ENCODE peak calls at places on chromosomes 5 and 9, in five cellular contexts. W is activated T-cell treated with anti-CD3 and anti-CD28 coated beads, Interleukin-2, amount 50 U/mL, for 72 hours; Y is breast epithelium; J is stimulated activated CD4-positive, alpha-beta T cell treated with anti-CD3 and anti-CD28 coated beads, Interleukin-4, amount 100 ng/mL, for 4 hours; B is mucosa of gallbladder. S is an unnamed sample.

GRCh38 chr5:92372766-92373165 is 989.6 kb upstream of the ARRDC3 start:
- DNase-seq in W (no peak), Y (no peak), J (no peak), B (no peak), S (no peak)

GRCh38 chr9:16628421-16628820 is 242.0 kb downstream of the BNC2 start:
- DNase-seq in W (no peak), Y (no peak), J (no peak), B (no peak), S (no peak)

GRCh38 chr9:73153793-73154227 is 2.1 kb downstream of the ANXA1 start:
- DNase-seq in W (no peak), Y (no peak), J (no peak), B (no peak), S (no peak)

GRCh38 chr5:57862471-57863282 is 380.1 kb upstream of the ACTBL2 start:
- DNase-seq in W (no peak), Y (no peak), J (no peak), B (no peak), S (no peak)

GRCh38 chr5:95020382-95020781 is 264.5 kb downstream of the MCTP1 start:
- DNase-seq in W (no peak), Y (no peak), J (no peak), B (no peak), S (no peak)

GRCh38 chr9:77163889-77164288 is 13.4 kb upstream of the VPS13A start:
- DNase-seq in W (no peak), Y (no peak), J (no peak), B (peak; percentile 27), S (no peak)

GRCh38 chr5:128427901-128428300 is 110.1 kb downstream of the FBN2 start:
- DNase-seq in W (no peak), Y (no peak), J (no peak), B (no peak), S (no peak)

GRCh38 chr9:121489344-121489743 is 10.3 kb downstream of the GGTA1 start:
- DNase-seq in W (no peak), Y (no peak), J (no peak), B (no peak), S (no peak)

GRCh38 chr5:141084487-141084989 is 9.9 kb upstream of the PCDHB2 start:
- DNase-seq in W (peak; percentile 48), Y (peak; percentile 64), J (peak; percentile 22), B (peak; percentile 29), S (peak; percentile 78)